ENCODE peak calls at places on chromosome 20, in six cellular contexts. One of them, this sample, is unnamed.

GRCh38 chr20:1334761-1335160 is 5.8 kb upstream of the SDCBP2 start:
- DNase-seq in H9: peak; percentile 29
- DNase-seq in fibroblast of lung: no peak
- DNase-seq in astrocyte: no peak
- DNase-seq in neural progenitor cell: no peak
- DNase-seq in GM23248: peak; percentile 22
- DNase-seq in this sample: no peak

GRCh38 chr20:58649288-58650180 is 1.5 kb upstream of the STX16 start:
- DNase-seq in H9: no peak
- DNase-seq in fibroblast of lung: no peak
- DNase-seq in astrocyte: no peak
- DNase-seq in neural progenitor cell: peak; percentile 51
- DNase-seq in GM23248: no peak
- DNase-seq in this sample: no peak

GRCh38 chr20:48049631-48050030 is 264.4 kb upstream of the SULF2 start:
- DNase-seq in H9: no peak
- DNase-seq in fibroblast of lung: peak; percentile 25
- DNase-seq in astrocyte: no peak
- DNase-seq in neural progenitor cell: no peak
- DNase-seq in GM23248: no peak
- DNase-seq in this sample: no peak

GRCh38 chr20:5357942-5358341 is 41.2 kb upstream of the PROKR2 start:
- DNase-seq in H9: no peak
- DNase-seq in fibroblast of lung: no peak
- DNase-seq in astrocyte: no peak
- DNase-seq in neural progenitor cell: no peak
- DNase-seq in GM23248: no peak
- DNase-seq in this sample: no peak

GRCh38 chr20:38726849-38727601 is 2.7 kb downstream of the SLC32A1 start:
- DNase-seq in H9: peak; percentile 97
- DNase-seq in fibroblast of lung: no peak
- DNase-seq in astrocyte: no peak
- DNase-seq in neural progenitor cell: peak; percentile 93
- DNase-seq in GM23248: peak; percentile 46
- DNase-seq in this sample: no peak

GRCh38 chr20:33945391-33946079 is 48.2 kb upstream of the RALY start:
- DNase-seq in H9: no peak
- DNase-seq in fibroblast of lung: peak; percentile 65
- DNase-seq in astrocyte: peak; percentile 51
- DNase-seq in neural progenitor cell: no peak
- DNase-seq in GM23248: peak; percentile 94
- DNase-seq in this sample: peak; percentile 7

GRCh38 chr20:26216025-26216424 is 519.4 kb upstream of the ZNF337 start:
- DNase-seq in H9: no peak
- DNase-seq in fibroblast of lung: peak; percentile 35
- DNase-seq in astrocyte: peak; percentile 32
- DNase-seq in neural progenitor cell: no peak
- DNase-seq in GM23248: peak; percentile 83
- DNase-seq in this sample: no peak

GRCh38 chr20:63061051-63061531 is 54.3 kb upstream of the BHLHE23 start:
- DNase-seq in H9: peak; percentile 23
- DNase-seq in fibroblast of lung: no peak
- DNase-seq in astrocyte: no peak
- DNase-seq in neural progenitor cell: no peak
- DNase-seq in GM23248: no peak
- DNase-seq in this sample: no peak

GRCh38 chr20:32893878-32894483 is 35.3 kb downstream of the EFCAB8 start:
- DNase-seq in H9: peak; percentile 85
- DNase-seq in fibroblast of lung: no peak
- DNase-seq in astrocyte: no peak
- DNase-seq in neural progenitor cell: peak; percentile 75
- DNase-seq in GM23248: peak; percentile 37
- DNase-seq in this sample: no peak

GRCh38 chr20:45044601-45045000 is 56.3 kb downstream of the KCNS1 start:
- DNase-seq in H9: no peak
- DNase-seq in fibroblast of lung: no peak
- DNase-seq in astrocyte: no peak
- DNase-seq in neural progenitor cell: no peak
- DNase-seq in GM23248: peak; percentile 58
- DNase-seq in this sample: no peak

DNA sequence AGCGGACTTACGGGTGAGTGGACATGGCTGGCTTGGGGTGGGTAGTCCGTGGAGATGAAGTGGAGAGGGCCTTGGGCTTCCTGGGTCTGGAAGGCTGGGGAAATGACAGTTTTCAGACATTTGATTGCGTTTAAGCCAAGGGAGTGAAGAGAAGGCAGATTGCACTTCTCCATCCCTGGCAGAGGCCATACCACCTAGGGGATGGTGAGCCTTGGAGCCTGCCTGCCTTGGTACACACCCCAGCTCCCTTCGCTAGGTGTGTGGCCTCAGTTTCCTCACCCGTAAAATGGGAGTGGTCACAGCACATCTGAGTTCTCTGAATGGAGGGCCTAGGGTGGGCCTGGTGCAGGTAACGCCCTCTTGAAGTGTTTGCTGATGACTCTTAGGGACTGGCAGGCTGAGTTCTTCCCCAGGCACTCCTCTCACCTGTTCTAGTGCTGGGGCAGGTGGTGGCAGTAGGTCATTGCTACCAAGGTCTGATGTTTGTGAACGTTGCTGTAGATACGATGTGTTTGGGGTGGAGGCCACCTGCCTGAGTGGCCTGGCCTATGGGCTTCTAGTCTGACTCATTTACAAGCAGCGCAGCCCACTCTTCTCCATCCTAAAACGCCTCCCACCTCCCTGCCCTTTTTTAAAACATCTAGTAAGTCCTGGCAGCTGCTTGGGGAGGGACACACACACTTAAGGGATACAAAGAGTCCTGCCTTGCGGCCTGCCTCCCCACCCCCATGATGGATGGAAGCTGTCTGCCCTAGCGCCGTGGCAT is 2.3 kb downstream of the RBM38 start:
- DNase-seq in H9: no peak
- DNase-seq in fibroblast of lung: peak; percentile 22
- DNase-seq in astrocyte: no peak
- DNase-seq in neural progenitor cell: no peak
- DNase-seq in GM23248: no peak
- DNase-seq in this sample: no peak
- H3K9ac ChIP-seq in H9: no peak overlapping the region
- H3K9ac ChIP-seq in fibroblast of lung: no peak overlapping the region
- H3K9ac ChIP-seq in astrocyte: peak overlapping the region; percentile 65
- H3K9ac ChIP-seq in neural progenitor cell: no peak overlapping the region
- H3K9ac ChIP-seq in GM23248: no peak overlapping the region
- H3K9ac ChIP-seq in this sample: no peak overlapping the region

DNA sequence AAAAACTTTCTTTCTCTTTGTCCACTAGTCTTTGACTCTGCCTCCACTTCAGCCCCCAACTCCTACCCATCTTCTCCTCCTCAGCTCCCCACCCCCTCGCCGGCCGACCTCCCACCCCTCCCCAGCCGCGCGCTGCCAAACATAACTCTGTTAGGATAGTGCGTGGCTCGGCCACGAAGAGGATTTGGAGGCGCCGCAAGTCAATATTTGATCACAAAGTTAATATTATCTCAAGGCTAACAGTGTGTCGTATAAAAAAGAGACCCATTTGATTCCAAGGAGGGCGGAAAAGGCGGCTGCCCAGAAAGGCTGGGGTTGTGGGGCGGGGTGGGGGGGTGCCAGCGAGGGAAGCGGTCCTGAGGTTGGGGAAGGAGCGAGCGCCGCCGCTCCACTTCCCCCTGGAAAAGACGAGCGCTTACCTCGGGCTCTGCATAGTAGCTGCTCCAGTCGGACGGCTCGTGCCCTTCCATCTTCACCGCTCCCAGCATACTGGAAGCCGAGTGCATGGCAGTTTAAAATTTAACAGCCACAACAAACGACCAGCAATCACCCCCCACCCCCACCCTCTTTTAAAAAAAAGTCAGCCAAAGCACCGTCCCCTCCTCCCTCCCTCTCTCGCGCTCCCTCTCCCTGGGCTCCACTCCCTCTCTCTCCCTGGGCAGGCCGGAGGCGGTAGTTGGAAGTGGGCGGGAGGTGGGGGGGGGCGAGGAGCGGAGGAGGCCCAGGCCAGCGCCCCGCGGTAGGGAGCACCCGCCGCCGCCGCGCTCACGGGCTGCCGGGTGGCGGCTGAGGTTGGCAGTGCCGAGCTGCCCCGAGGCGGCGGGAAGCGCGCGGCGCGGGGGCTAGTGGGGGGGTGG is at the start of gene FOXA2:
- DNase-seq in H9: peak; percentile 75
- DNase-seq in fibroblast of lung: no peak
- DNase-seq in astrocyte: no peak
- DNase-seq in neural progenitor cell: peak; percentile 61
- DNase-seq in GM23248: no peak
- DNase-seq in this sample: no peak
- H3K9ac ChIP-seq in H9: no peak within 1 kb of the TSS
- H3K9ac ChIP-seq in fibroblast of lung: no peak within 1 kb of the TSS
- H3K9ac ChIP-seq in astrocyte: no peak within 1 kb of the TSS
- H3K9ac ChIP-seq in neural progenitor cell: no peak within 1 kb of the TSS
- H3K9ac ChIP-seq in GM23248: no peak within 1 kb of the TSS
- H3K9ac ChIP-seq in this sample: no peak within 1 kb of the TSS

DNA sequence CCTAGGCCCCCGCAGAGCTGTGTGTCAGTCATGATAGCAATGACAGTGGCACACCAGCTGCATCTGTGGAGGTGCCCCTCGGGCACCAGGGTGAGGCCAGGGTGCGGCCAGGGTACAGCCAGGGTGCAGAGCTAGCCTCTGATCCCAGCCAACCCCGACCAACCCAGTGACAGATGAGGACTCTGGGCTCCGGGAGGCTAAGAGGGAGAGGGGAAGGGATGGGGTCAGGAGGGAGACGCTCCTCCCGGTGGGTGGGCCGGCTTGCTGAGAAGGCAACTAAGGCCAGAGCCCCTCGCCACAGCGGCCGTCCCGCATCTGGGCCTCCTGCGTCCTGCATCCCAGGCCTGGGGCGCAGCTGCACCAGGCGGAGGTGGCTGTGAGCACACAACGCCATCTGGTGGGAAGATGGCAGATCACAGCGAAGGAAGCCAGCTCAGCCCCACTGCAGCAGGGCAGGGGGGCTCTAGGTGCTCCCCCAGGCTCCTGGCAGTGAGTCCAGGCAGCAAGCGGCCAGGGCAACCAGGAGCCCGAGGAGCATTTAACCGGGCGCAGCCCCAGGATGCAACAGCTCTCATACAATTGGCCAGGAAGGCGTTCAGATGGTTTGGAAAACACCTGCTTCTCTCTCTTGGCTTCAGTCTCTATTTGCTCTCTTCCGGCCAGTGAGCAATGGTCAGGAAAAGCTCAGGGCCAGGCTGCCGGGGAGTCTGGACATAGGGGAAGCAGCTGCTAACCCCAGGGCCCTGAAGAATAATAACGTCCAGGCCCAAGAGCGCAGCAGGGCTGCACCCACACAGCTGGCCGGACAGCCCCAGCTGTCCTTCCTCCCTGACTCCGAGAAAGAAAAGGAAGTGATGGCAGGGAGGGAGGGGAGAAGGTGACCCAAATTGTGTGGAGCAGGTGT is 169.4 kb downstream of the TAF4 start:
- DNase-seq in H9: peak; percentile 74
- DNase-seq in fibroblast of lung: peak; percentile 24
- DNase-seq in astrocyte: no peak
- DNase-seq in neural progenitor cell: peak; percentile 83
- DNase-seq in GM23248: peak; percentile 73
- DNase-seq in this sample: no peak
- H3K9ac ChIP-seq in H9: no peak overlapping the region
- H3K9ac ChIP-seq in fibroblast of lung: no peak overlapping the region
- H3K9ac ChIP-seq in astrocyte: no peak overlapping the region
- H3K9ac ChIP-seq in neural progenitor cell: no peak overlapping the region
- H3K9ac ChIP-seq in GM23248: no peak overlapping the region
- H3K9ac ChIP-seq in this sample: no peak overlapping the region

GRCh38 chr20:49701916-49702315 is 11.8 kb downstream of the B4GALT5 start:
- DNase-seq in H9: no peak
- DNase-seq in fibroblast of lung: no peak
- DNase-seq in astrocyte: no peak
- DNase-seq in neural progenitor cell: no peak
- DNase-seq in GM23248: no peak
- DNase-seq in this sample: no peak
- H3K9ac ChIP-seq in H9: no peak overlapping the region
- H3K9ac ChIP-seq in fibroblast of lung: no peak overlapping the region
- H3K9ac ChIP-seq in astrocyte: no peak overlapping the region
- H3K9ac ChIP-seq in neural progenitor cell: no peak overlapping the region
- H3K9ac ChIP-seq in GM23248: peak overlapping the region; percentile 79
- H3K9ac ChIP-seq in this sample: no peak overlapping the region

GRCh38 chr20:20228351-20228750 is 139.6 kb upstream of the INSM1 start:
- DNase-seq in H9: no peak
- DNase-seq in fibroblast of lung: no peak
- DNase-seq in astrocyte: no peak
- DNase-seq in neural progenitor cell: no peak
- DNase-seq in GM23248: no peak
- DNase-seq in this sample: no peak
- H3K9ac ChIP-seq in H9: no peak overlapping the region
- H3K9ac ChIP-seq in fibroblast of lung: no peak overlapping the region
- H3K9ac ChIP-seq in astrocyte: no peak overlapping the region
- H3K9ac ChIP-seq in neural progenitor cell: no peak overlapping the region
- H3K9ac ChIP-seq in GM23248: no peak overlapping the region
- H3K9ac ChIP-seq in this sample: no peak overlapping the region

GRCh38 chr20:8647868-8648495 is 420.9 kb upstream of the PLCB4 start:
- DNase-seq in H9: no peak
- DNase-seq in fibroblast of lung: peak; percentile 8
- DNase-seq in astrocyte: no peak
- DNase-seq in neural progenitor cell: no peak
- DNase-seq in GM23248: peak; percentile 24
- DNase-seq in this sample: no peak
- H3K9ac ChIP-seq in H9: no peak overlapping the region
- H3K9ac ChIP-seq in fibroblast of lung: no peak overlapping the region
- H3K9ac ChIP-seq in astrocyte: no peak overlapping the region
- H3K9ac ChIP-seq in neural progenitor cell: no peak overlapping the region
- H3K9ac ChIP-seq in GM23248: no peak overlapping the region
- H3K9ac ChIP-seq in this sample: no peak overlapping the region

GRCh38 chr20:59750209-59750840 is 146.0 kb downstream of the PHACTR3 start:
- DNase-seq in H9: no peak
- DNase-seq in fibroblast of lung: no peak
- DNase-seq in astrocyte: no peak
- DNase-seq in neural progenitor cell: no peak
- DNase-seq in GM23248: no peak
- DNase-seq in this sample: no peak
- H3K9ac ChIP-seq in H9: no peak overlapping the region
- H3K9ac ChIP-seq in fibroblast of lung: no peak overlapping the region
- H3K9ac ChIP-seq in astrocyte: no peak overlapping the region
- H3K9ac ChIP-seq in neural progenitor cell: no peak overlapping the region
- H3K9ac ChIP-seq in GM23248: peak overlapping the region; percentile 70
- H3K9ac ChIP-seq in this sample: no peak overlapping the region

GRCh38 chr20:37263686-37264085 is 2.1 kb upstream of the GHRH start:
- DNase-seq in H9: no peak
- DNase-seq in fibroblast of lung: no peak
- DNase-seq in astrocyte: no peak
- DNase-seq in neural progenitor cell: no peak
- DNase-seq in GM23248: no peak
- DNase-seq in this sample: no peak

GRCh38 chr20:37270586-37271420 is 9.2 kb upstream of the GHRH start:
- DNase-seq in H9: no peak
- DNase-seq in fibroblast of lung: peak; percentile 56
- DNase-seq in astrocyte: peak; percentile 39
- DNase-seq in neural progenitor cell: no peak
- DNase-seq in GM23248: no peak
- DNase-seq in this sample: no peak

GRCh38 chr20:37265152-37265551 is 3.5 kb upstream of the GHRH start:
- DNase-seq in H9: no peak
- DNase-seq in fibroblast of lung: no peak
- DNase-seq in astrocyte: no peak
- DNase-seq in neural progenitor cell: no peak
- DNase-seq in GM23248: no peak
- DNase-seq in this sample: no peak

GRCh38 chr20:37267684-37268313 is 6.2 kb upstream of the GHRH start:
- DNase-seq in H9: peak; percentile 66
- DNase-seq in fibroblast of lung: no peak
- DNase-seq in astrocyte: no peak
- DNase-seq in neural progenitor cell: peak; percentile 72
- DNase-seq in GM23248: no peak
- DNase-seq in this sample: no peak

GRCh38 chr20:37266940-37267683 is 5.5 kb upstream of the GHRH start:
- DNase-seq in H9: no peak
- DNase-seq in fibroblast of lung: no peak
- DNase-seq in astrocyte: no peak
- DNase-seq in neural progenitor cell: no peak
- DNase-seq in GM23248: no peak
- DNase-seq in this sample: no peak
- H3K9ac ChIP-seq in H9: no peak overlapping the region
- H3K9ac ChIP-seq in fibroblast of lung: no peak overlapping the region
- H3K9ac ChIP-seq in astrocyte: no peak overlapping the region
- H3K9ac ChIP-seq in neural progenitor cell: no peak overlapping the region
- H3K9ac ChIP-seq in GM23248: no peak overlapping the region
- H3K9ac ChIP-seq in this sample: no peak overlapping the region

This sample was measured in keratinocyte.